ENCODE peak calls at places on chromosomes 16 and 17, in seven cellular contexts. Q is caudate nucleus; S is heart left ventricle; G is stimulated activated CD4-positive, alpha-beta T cell treated with anti-CD3 and anti-CD28 coated beads, TNF-alpha, amount 100 ng/mL, for 4 hours; U is fibroblast of pulmonary artery; N is pons; X is upper lobe of right lung. C is an unnamed sample.

GRCh38 chr17:77106874-77107358 is 33.9 kb upstream of the SEC14L1 start:
- DNase-seq in Q (no peak), S (no peak), G (no peak), U (no peak), N (no peak), X (no peak), C (no peak)

GRCh38 chr16:1091992-1092552 is 4.0 kb downstream of the C1QTNF8 start:
- DNase-seq in Q (no peak), S (no peak), G (no peak), U (no peak), N (no peak), X (no peak), C (no peak)

GRCh38 chr16:12833939-12834338 is 30.3 kb upstream of the CPPED1 start:
- DNase-seq in Q (no peak), S (no peak), G (no peak), U (no peak), N (no peak), X (no peak), C (no peak)

GRCh38 chr16:86503830-86504229 is 6.5 kb upstream of the FOXF1 start:
- DNase-seq in Q (no peak), S (no peak), G (no peak), U (no peak), N (no peak), X (no peak), C (no peak)

GRCh38 chr16:9112166-9112843 is 20.9 kb downstream of the HAPSTR1 start:
- DNase-seq in Q (no peak), S (no peak), G (no peak), U (no peak), N (no peak), X (no peak), C (no peak)

GRCh38 chr17:48046296-48046695 is 1.9 kb upstream of the NFE2L1 start:
- DNase-seq in Q (no peak), S (no peak), G (no peak), U (no peak), N (no peak), X (no peak), C (no peak)

GRCh38 chr17:73820686-73821448 is 176.6 kb upstream of the SDK2 start:
- DNase-seq in Q (no peak), S (no peak), G (no peak), U (no peak), N (no peak), X (no peak), C (no peak)

GRCh38 chr16:84648595-84649510 is 542 bp downstream of the KLHL36 start:
- DNase-seq in Q (no peak), S (peak), G (peak), U (no peak), N (no peak), X (peak), C (no peak)

GRCh38 chr17:80955673-80956306 is 35.9 kb upstream of the CHMP6 start:
- DNase-seq in Q (no peak), S (no peak), G (no peak), U (no peak), N (no peak), X (peak), C (no peak)

GRCh38 chr16:77344306-77344705 is 90.5 kb downstream of the ADAMTS18 start:
- DNase-seq in Q (no peak), S (no peak), G (no peak), U (no peak), N (no peak), X (no peak), C (no peak)

GRCh38 chr17:70655179-70655578 is 485.8 kb downstream of the KCNJ2 start:
- DNase-seq in Q (no peak), S (no peak), G (no peak), U (no peak), N (peak), X (no peak), C (no peak)

GRCh38 chr16:85537795-85538401 is 75.2 kb upstream of the GSE1 start:
- DNase-seq in Q (no peak), S (no peak), G (no peak), U (no peak), N (no peak), X (no peak), C (no peak)

GRCh38 chr17:40564883-40565744 is at the start of gene CCR7:
- DNase-seq in Q (no peak), S (no peak), G (peak), U (no peak), N (no peak), X (peak), C (peak)

GRCh38 chr16:66728117-66728787 is 23.2 kb downstream of the DYNC1LI2 start:
- DNase-seq in Q (no peak), S (peak), G (no peak), U (peak), N (peak), X (no peak), C (no peak)

GRCh38 chr17:63622571-63623390 is 564 bp downstream of the MAP3K3 start:
- DNase-seq in Q (peak), S (peak), G (peak), U (peak), N (peak), X (peak), C (peak)

GRCh38 chr17:79435296-79435695 is 175.6 kb downstream of the RBFOX3 start:
- DNase-seq in Q (no peak), S (no peak), G (no peak), U (no peak), N (no peak), X (no peak), C (no peak)

GRCh38 chr17:4877089-4877488 is 22.2 kb upstream of the C17orf107 start:
- DNase-seq in Q (peak), S (no peak), G (no peak), U (no peak), N (peak), X (no peak), C (no peak)

C was measured in activated T-helper 1 cell treated with anti-CD3 and anti-CD28 coated beads, Interleukin-2, amount 50 U/mL, for 16 hours.